ENCODE peak calls at places on chromosomes 12 and 14, in eight cellular contexts. Q is stomach, Z is heart left ventricle, Y is body of pancreas, J is uterus, F is right lobe of liver, E is IMR-90, W is K562. G is an unnamed sample. For H3K4me1, the result is how much of the 10 kb centered on the place peaks cover.

GRCh38 chr12:96986883-96987523 is 79.9 kb downstream of the NEDD1 start:
- DNase-seq in W (peak), J (no peak), E (peak), Y (peak), Z (no peak), F (no peak), Q (no peak), G (no peak)

GRCh38 chr12:31843399-31844095 is 114.7 kb upstream of the AMN1 start:
- DNase-seq in W (no peak), E (no peak), Q (no peak), Z (no peak), F (no peak), J (no peak), Y (no peak), G (no peak)

GRCh38 chr12:132021965-132022364 is 72.2 kb downstream of the EP400 start:
- DNase-seq in J (no peak), F (no peak), Y (no peak), Q (no peak), Z (no peak), W (no peak), E (no peak), G (no peak)

GRCh38 chr12:111361717-111362576 is 6.9 kb downstream of the PHETA1 start:
- DNase-seq in E (no peak), W (no peak), F (peak), Q (peak), J (no peak), Y (peak), Z (peak), G (peak)

GRCh38 chr12:70270108-70270507 is 26.9 kb downstream of the CNOT2 start:
- DNase-seq in F (no peak), Q (no peak), J (no peak), E (no peak), Y (no peak), Z (no peak), W (no peak), G (no peak)

GRCh38 chr12:88627501-88627900 is 47.2 kb upstream of the KITLG start:
- DNase-seq in Y (no peak), J (no peak), W (no peak), F (no peak), Q (no peak), E (peak), Z (no peak), G (no peak)

GRCh38 chr14:26839481-26839880 is 241.6 kb upstream of the NOVA1 start:
- DNase-seq in J (no peak), F (no peak), Z (no peak), W (no peak), E (no peak), Q (no peak), Y (no peak), G (no peak)

GRCh38 chr14:80080601-80081000 is 130.7 kb downstream of the DIO2 start:
- DNase-seq in W (no peak), F (no peak), Z (no peak), Y (no peak), Q (no peak), J (no peak), E (no peak), G (no peak)

GRCh38 chr14:72801381-72801812 is 92.5 kb downstream of the DPF3 start:
- DNase-seq in Z (no peak), J (no peak), F (no peak), E (peak), Q (no peak), W (no peak), Y (no peak), G (no peak)

GRCh38 chr14:89912667-89913211 is 41.8 kb downstream of the EFCAB11 start:
- DNase-seq in W (no peak), J (peak), Y (no peak), F (no peak), E (peak), Q (no peak), Z (no peak), G (no peak)

GRCh38 chr12:4307593-4308333 is 13.2 kb upstream of the TIGAR start:
- DNase-seq in W (no peak), F (peak), E (peak), Y (peak), J (peak), Z (peak), Q (peak), G (peak)

GRCh38 chr12:106147956-106148355 is 9.2 kb upstream of the NUAK1 start:
- DNase-seq in E (no peak), W (no peak), Z (peak), J (no peak), F (peak), Y (peak), Q (peak), G (peak)

GRCh38 chr12:105986779-105987686 is 151.7 kb downstream of the NUAK1 start:
- DNase-seq in F (no peak), E (peak), Q (no peak), Y (no peak), J (no peak), Z (no peak), W (no peak), G (peak)

GRCh38 chr12:108616941-108617858 is 16.5 kb downstream of the SELPLG start:
- DNase-seq in J (no peak), E (no peak), F (no peak), Y (no peak), Q (no peak), W (no peak), Z (no peak), G (no peak)

GRCh38 chr12:31033681-31034080 is 40.0 kb upstream of the DDX11 start:
- DNase-seq in J (no peak), Y (no peak), F (no peak), Q (no peak), E (no peak), Z (no peak), W (no peak), G (peak)

GRCh38 chr14:102063092-102063807 is 23.6 kb downstream of the HSP90AA1 start:
- DNase-seq in F (peak), Z (peak), Y (peak), E (peak), W (peak), J (peak), Q (peak), G (peak)

GRCh38 chr12:16385779-16386646 is 38.6 kb downstream of the MGST1 start:
- DNase-seq in W (no peak), E (peak), F (peak), Z (no peak), Q (peak), Y (peak), J (peak), G (peak)

GRCh38 chr14:103890836-103891666 is 37.2 kb upstream of the TDRD9 start:
- DNase-seq in J (no peak), E (no peak), Q (peak), Y (peak), Z (no peak), F (peak), W (no peak), G (no peak)
- TF ChIP-seq CTCF in J (no peak), E (no peak), Q (no peak), Y (no peak), Z (no peak), F (no peak), W (no peak), G (no peak)

DNA sequence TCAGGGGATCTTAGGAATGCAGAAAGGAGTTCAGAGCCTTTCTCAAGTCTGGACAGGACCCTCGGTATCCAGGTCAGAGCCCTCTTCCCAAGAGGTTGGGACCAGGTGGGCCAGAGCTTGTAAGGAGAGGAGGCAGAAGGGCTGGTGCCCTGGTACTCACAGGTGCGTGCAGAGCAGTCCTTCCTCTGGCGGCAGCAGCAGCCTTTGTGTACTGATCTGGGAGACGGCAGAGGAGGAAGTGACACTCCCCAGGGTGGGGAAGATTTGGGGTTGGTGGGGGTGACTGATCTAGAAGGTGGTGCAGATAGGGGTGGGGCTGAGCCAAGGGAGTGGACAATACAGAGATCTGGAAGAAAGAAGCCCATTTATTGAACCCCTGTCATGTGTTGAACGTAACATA is at the start of gene ITGB7:
- DNase-seq in Z (no peak), W (peak), E (no peak), Q (peak), Y (no peak), J (no peak), F (no peak), G (no peak)
- TF ChIP-seq POLR2A in Z (no peak), W (no peak), E (no peak), Q (no peak), Y (no peak), J (no peak), F (no peak), G (no peak)

DNA sequence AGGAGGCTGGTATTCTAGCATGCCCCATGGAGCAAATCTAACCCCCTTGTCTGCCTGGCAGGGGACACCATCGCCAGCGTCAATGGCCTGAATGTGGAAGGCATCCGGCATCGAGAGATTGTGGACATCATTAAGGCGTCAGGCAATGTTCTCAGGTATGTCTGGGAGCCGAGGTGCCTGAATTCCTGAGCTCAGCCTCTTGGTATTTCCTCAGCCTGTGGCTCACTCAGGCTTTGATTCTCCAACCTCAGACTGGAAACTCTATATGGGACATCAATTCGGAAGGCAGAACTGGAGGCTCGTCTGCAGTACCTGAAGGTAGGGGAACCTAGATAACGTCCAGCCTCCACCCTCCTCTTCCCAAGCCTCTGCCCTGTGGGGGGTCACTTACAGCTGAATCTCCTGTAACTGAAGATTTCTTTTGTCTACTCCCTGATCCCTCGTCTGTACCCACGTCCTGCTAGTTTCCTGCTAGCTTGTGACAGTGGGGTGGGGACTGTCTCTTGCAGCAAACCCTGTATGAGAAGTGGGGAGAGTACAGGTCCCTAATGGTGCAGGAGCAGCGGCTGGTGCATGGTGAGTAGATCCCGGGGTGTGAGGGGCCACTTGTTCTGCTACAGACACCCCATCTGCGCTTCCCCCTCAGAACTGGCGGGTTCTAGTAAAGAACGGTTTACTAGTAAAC is 7.0 kb downstream of the TAMALIN start:
- DNase-seq in E (no peak), W (no peak), J (peak), F (no peak), Y (no peak), Z (no peak), Q (no peak), G (no peak)
- H3K4me1 ChIP-seq in E (under half), W (under half), J (under half), F (under half), Y (under half), Z (under half), Q (under half), G (under half)

DNA sequence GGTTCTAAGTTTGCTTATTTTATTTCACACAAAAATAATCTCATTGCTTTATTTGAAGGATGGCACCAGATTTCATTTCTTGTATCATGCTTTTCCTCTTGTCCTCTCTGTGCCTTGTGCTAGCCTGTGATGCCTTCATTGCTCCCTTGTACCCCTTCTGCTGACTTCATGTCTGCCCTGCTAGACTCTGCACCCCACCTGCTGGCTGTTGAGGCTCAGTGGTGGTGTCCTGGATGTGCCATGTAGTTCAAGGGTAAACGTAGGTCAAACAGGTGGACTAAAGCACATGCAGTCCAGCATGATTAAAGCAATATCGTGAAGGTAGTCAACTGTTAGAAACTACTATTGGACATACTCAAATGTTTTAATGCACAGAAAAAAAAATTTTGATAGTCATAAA is 21.6 kb downstream of the MRPS35 start:
- DNase-seq in Y (no peak), F (peak), J (no peak), Z (no peak), W (peak), E (no peak), Q (peak), G (peak)
- TF ChIP-seq CTCF in Y (no peak), F (peak), J (no peak), Z (no peak), W (peak), E (peak), Q (no peak), G (no peak)

GRCh38 chr12:122834229-122834920 is 882 bp upstream of the HIP1R start:
- DNase-seq in Y (peak), E (peak), W (no peak), J (no peak), F (peak), Z (peak), Q (peak), G (peak)
- TF ChIP-seq POLR2A in Y (no peak), E (no peak), W (no peak), J (no peak), F (no peak), Z (no peak), Q (no peak), G (no peak)

GRCh38 chr12:25469861-25470260 is 83.2 kb downstream of the LMNTD1 start:
- DNase-seq in F (no peak), E (peak), Q (no peak), Z (no peak), W (no peak), Y (no peak), J (no peak), G (no peak)

GRCh38 chr12:25469368-25469767 is 83.7 kb downstream of the LMNTD1 start:
- DNase-seq in E (peak), J (no peak), Q (no peak), F (no peak), Z (no peak), W (no peak), Y (no peak), G (no peak)

GRCh38 chr12:25477217-25477616 is 75.9 kb downstream of the LMNTD1 start:
- DNase-seq in J (no peak), Y (no peak), Z (no peak), E (no peak), Q (no peak), F (no peak), W (no peak), G (no peak)

GRCh38 chr12:25472453-25472852 is 80.6 kb downstream of the LMNTD1 start:
- DNase-seq in F (no peak), E (no peak), J (no peak), W (no peak), Q (no peak), Z (no peak), Y (no peak), G (no peak)
- H3K4me1 ChIP-seq in F (under half), E (under half), J (under half), W (under half), Q (under half), Z (under half), Y (under half), G (under half)

GRCh38 chr12:13973981-13974380 is 7.4 kb downstream of the GRIN2B start:
- DNase-seq in E (no peak), Y (peak), W (no peak), J (no peak), Z (no peak), F (no peak), Q (peak), G (no peak)

GRCh38 chr12:13976028-13976584 is 5.3 kb downstream of the GRIN2B start:
- DNase-seq in W (no peak), Q (no peak), J (no peak), F (no peak), Z (no peak), E (no peak), Y (no peak), G (no peak)

GRCh38 chr12:13981296-13981962 is at the start of gene GRIN2B:
- DNase-seq in Q (no peak), Z (no peak), F (no peak), W (no peak), J (no peak), E (no peak), Y (no peak), G (no peak)

GRCh38 chr12:13980548-13981295 is 680 bp downstream of the GRIN2B start:
- DNase-seq in J (no peak), Z (no peak), F (no peak), Y (no peak), E (no peak), W (no peak), Q (no peak), G (no peak)

DNA sequence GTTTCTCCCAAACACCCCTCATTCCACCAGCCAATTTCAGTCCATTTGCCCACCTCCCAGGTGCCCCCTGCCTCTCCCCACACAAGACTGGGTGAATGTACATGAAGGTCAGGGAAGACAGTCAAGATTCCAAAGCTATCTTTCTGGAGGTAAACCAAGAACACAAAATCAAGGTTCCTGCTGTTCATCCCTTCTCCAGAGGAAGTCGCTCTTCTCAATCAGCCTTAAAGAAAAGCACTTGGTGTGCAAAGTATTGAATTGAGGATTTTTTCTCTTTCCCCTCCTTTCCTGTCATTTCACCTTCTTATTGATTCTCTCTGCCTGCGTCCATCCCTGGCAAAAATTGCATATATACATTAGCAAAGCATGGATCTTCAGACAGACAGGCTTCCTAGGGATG is 4.5 kb downstream of the GRIN2B start:
- DNase-seq in Q (no peak), W (no peak), Y (no peak), E (no peak), F (no peak), J (no peak), Z (no peak), G (no peak)
- TF ChIP-seq CTCF in Q (no peak), W (peak), Y (no peak), E (no peak), F (no peak), J (no peak), Z (no peak), G (no peak)

GRCh38 chr12:565589-566105 is 97.6 kb downstream of the NINJ2 start:
- DNase-seq in F (no peak), J (no peak), Q (no peak), W (no peak), Y (no peak), Z (peak), E (no peak), G (no peak)
- TF ChIP-seq POLR2A in F (no peak), J (no peak), Q (no peak), W (no peak), Y (no peak), Z (no peak), E (no peak), G (no peak)